ENCODE peak calls at places on chromosome 17, in seven cellular contexts. Y is HFFc6; J is heart right ventricle; P is tibial artery; T is CD8-positive, alpha-beta T cell; I is AG04450; F is cardiac muscle cell. H is an unnamed sample.

GRCh38 chr17:57649731-57650484 is 95.2 kb downstream of the CCDC182 start:
- DNase-seq in Y (no peak), J (no peak), P (no peak), T (no peak), I (no peak), F (no peak), H (no peak)

GRCh38 chr17:51351890-51352289 is 91.5 kb downstream of the UTP18 start:
- DNase-seq in Y (no peak), J (peak), P (peak), T (no peak), I (no peak), F (no peak), H (no peak)

GRCh38 chr17:3917391-3917931 is 1.2 kb upstream of the P2RX1 start:
- DNase-seq in Y (no peak), J (peak), P (no peak), T (no peak), I (no peak), F (peak), H (no peak)

GRCh38 chr17:79000396-79001189 is 9.0 kb downstream of the CANT1 start:
- DNase-seq in Y (no peak), J (no peak), P (peak), T (no peak), I (no peak), F (no peak), H (no peak)

GRCh38 chr17:39772987-39773664 is 35.4 kb downstream of the GRB7 start:
- DNase-seq in Y (no peak), J (no peak), P (no peak), T (no peak), I (no peak), F (no peak), H (no peak)

GRCh38 chr17:73909156-73909555 is 264.9 kb upstream of the SDK2 start:
- DNase-seq in Y (no peak), J (no peak), P (no peak), T (peak), I (no peak), F (no peak), H (no peak)

GRCh38 chr17:7234100-7235012 is at the start of gene DVL2:
- DNase-seq in Y (peak), J (peak), P (peak), T (peak), I (peak), F (peak), H (peak)

GRCh38 chr17:45368661-45369060 is 51.8 kb upstream of the MAP3K14 start:
- DNase-seq in Y (peak), J (no peak), P (no peak), T (no peak), I (peak), F (no peak), H (no peak)

GRCh38 chr17:45750779-45751440 is 33.2 kb upstream of the CRHR1 start:
- DNase-seq in Y (no peak), J (no peak), P (no peak), T (no peak), I (no peak), F (no peak), H (no peak)

GRCh38 chr17:39576187-39576586 is 31.5 kb downstream of the NEUROD2 start:
- DNase-seq in Y (peak), J (no peak), P (no peak), T (no peak), I (no peak), F (peak), H (no peak)

GRCh38 chr17:11598274-11599221 is at the start of gene DNAH9:
- DNase-seq in Y (no peak), J (peak), P (peak), T (no peak), I (no peak), F (peak), H (peak)

GRCh38 chr17:38430822-38431221 is 2.6 kb downstream of the ARHGAP23 start:
- DNase-seq in Y (no peak), J (no peak), P (no peak), T (no peak), I (no peak), F (no peak), H (no peak)

GRCh38 chr17:27506348-27507218 is 50.3 kb downstream of the KSR1 start:
- DNase-seq in Y (no peak), J (no peak), P (no peak), T (no peak), I (no peak), F (no peak), H (no peak)

GRCh38 chr17:69047368-69048263 is 13.1 kb downstream of the ABCA9 start:
- DNase-seq in Y (peak), J (peak), P (peak), T (no peak), I (peak), F (peak), H (no peak)

GRCh38 chr17:5281814-5282638 is at the start of gene RABEP1:
- DNase-seq in Y (peak), J (peak), P (peak), T (peak), I (peak), F (peak), H (peak)

GRCh38 chr17:16923097-16923903 is 48.6 kb downstream of the TNFRSF13B start:
- DNase-seq in Y (no peak), J (no peak), P (peak), T (no peak), I (no peak), F (no peak), H (no peak)

GRCh38 chr17:21286771-21287702 is 2.5 kb downstream of the MAP2K3 start:
- DNase-seq in Y (no peak), J (no peak), P (no peak), T (no peak), I (no peak), F (no peak), H (no peak)

GRCh38 chr17:76811834-76812233 is 56.4 kb upstream of the MGAT5B start:
- DNase-seq in Y (no peak), J (no peak), P (no peak), T (no peak), I (no peak), F (no peak), H (no peak)

GRCh38 chr17:78131172-78132085 is 858 bp downstream of the TMC8 start:
- DNase-seq in Y (no peak), J (peak), P (peak), T (peak), I (no peak), F (no peak), H (no peak)

GRCh38 chr17:38881600-38882191 is 11.8 kb downstream of the LASP1 start:
- DNase-seq in Y (no peak), J (peak), P (peak), T (peak), I (no peak), F (peak), H (no peak)

GRCh38 chr17:14760719-14761425 is 460.0 kb downstream of the HS3ST3B1 start:
- DNase-seq in Y (no peak), J (no peak), P (no peak), T (no peak), I (no peak), F (no peak), H (no peak)

GRCh38 chr17:3754458-3755334 is 31.0 kb downstream of the HASPIN start:
- DNase-seq in Y (no peak), J (no peak), P (no peak), T (peak), I (no peak), F (peak), H (no peak)

GRCh38 chr17:237406-237955 is 56.0 kb upstream of the DOC2B start:
- DNase-seq in Y (no peak), J (no peak), P (no peak), T (no peak), I (no peak), F (no peak), H (no peak)

GRCh38 chr17:78127888-78128615 is 503 bp downstream of the TMC6 start:
- DNase-seq in Y (no peak), J (peak), P (no peak), T (peak), I (no peak), F (peak), H (no peak)

GRCh38 chr17:21678451-21679081 is 13.8 kb upstream of the KCNJ18 start:
- DNase-seq in Y (no peak), J (no peak), P (peak), T (no peak), I (no peak), F (no peak), H (no peak)

GRCh38 chr17:17892009-17892408 is 55.2 kb upstream of the SREBF1 start:
- DNase-seq in Y (no peak), J (no peak), P (no peak), T (no peak), I (no peak), F (no peak), H (no peak)

DNA sequence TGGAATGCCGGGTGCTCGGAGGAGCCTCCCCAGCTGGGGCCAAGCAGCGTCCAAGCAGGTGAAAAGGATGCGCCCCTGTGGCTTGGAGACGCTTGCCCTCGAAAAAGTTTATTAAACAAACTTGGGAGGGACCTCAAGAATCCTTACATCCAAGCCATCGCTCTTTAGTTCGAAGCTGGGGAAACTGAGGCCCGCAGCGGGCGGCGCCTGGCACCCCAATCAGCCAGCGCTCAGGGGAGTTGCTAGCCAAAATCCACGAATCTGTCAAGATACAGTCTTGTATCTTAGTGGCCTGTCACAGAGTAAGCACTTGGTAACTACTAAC is 553 bp upstream of the B9D1 start:
- DNase-seq in Y (no peak), J (no peak), P (no peak), T (no peak), I (no peak), F (no peak), H (no peak)
- TF ChIP-seq CTCF in Y (peak), J (no peak), P (no peak), T (peak), I (no peak), F (no peak), H (no peak)

DNA sequence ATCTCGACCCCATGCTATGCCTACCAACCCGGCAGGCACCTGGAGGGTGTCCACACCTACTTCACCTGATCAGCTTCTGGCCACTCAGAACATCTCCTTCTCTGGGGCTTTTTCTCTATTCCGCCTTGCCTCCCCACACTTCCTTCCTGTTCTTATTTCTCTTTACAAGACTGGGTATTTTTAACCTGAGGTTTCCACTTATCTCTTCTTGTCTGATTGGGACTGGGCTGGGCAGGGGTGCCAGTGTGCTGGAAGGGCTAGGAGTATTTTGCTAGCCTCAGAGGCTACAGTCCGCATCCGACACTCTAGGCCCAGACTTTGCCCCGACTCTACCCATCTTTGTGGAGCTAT is 26.2 kb upstream of the ZNF652 start:
- DNase-seq in Y (no peak), J (no peak), P (no peak), T (peak), I (no peak), F (no peak), H (no peak)
- TF ChIP-seq CTCF in Y (no peak), J (no peak), P (no peak), T (no peak), I (no peak), F (no peak), H (no peak)

DNA sequence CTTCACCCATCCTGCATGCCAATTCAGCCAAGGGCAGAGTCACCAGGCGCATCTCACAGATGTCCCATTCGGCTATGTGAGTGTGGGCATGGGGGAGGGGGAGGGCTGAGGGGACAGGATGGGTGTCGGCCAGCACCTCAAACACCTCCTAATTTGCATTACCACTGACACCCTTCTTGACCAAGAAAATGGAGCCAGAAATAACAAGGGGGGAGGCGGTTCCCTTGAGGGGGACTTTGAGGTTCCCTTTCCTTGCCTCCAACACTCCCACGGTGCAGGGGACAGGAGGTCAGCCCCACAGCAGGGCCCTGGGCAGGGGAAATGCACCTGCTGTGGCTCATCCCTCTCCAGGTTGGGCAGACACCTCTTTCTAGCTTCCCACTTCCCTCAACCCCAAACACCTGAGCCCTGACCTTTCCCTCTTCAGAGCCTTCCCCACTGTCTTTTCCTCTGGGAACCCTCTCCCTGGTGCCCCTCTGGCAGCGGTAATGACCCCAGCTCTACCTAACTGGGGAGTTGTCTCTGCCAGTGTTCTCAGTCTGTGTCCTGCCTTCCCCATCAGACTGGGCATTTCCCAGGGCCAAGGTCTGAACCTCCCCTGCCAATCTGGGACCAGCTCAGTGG is 18.2 kb upstream of the TBX21 start:
- DNase-seq in Y (no peak), J (no peak), P (no peak), T (no peak), I (no peak), F (no peak), H (no peak)
- TF ChIP-seq CTCF in Y (no peak), J (no peak), P (no peak), T (no peak), I (no peak), F (no peak), H (no peak)

GRCh38 chr17:80477647-80478478 is 1.5 kb upstream of the NPTX1 start:
- DNase-seq in Y (no peak), J (no peak), P (no peak), T (peak), I (no peak), F (peak), H (no peak)
- TF ChIP-seq CTCF in Y (peak), J (peak), P (peak), T (no peak), I (peak), F (peak), H (no peak)

DNA sequence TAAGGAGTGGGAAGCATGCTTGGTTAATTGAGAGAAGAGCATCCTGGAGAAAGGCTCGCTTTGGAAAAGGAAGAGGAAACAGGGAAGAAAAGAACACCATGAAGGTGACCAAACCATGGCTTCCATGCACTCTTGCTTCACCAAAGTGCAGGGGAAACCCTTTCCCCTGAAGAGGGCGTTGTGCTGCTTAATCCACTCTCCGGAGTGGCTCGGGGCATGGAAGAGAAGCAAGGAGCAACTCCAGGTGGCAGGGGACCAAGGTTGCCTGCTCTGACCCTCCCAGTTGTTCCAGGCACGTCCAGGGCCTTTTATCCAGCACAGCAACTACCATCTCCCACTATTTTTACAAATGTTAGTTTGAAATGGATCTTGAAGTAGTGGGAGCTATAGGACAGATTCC is 108.1 kb downstream of the STX8 start:
- DNase-seq in Y (no peak), J (no peak), P (no peak), T (no peak), I (no peak), F (peak), H (no peak)
- TF ChIP-seq CTCF in Y (no peak), J (no peak), P (no peak), T (no peak), I (no peak), F (no peak), H (no peak)

GRCh38 chr17:10226930-10227695 is 28.7 kb upstream of the GAS7 start:
- DNase-seq in Y (no peak), J (peak), P (no peak), T (peak), I (no peak), F (peak), H (peak)
- TF ChIP-seq CTCF in Y (peak), J (peak), P (peak), T (peak), I (peak), F (peak), H (peak)

H was measured in omental fat pad.